ENCODE peak calls at places on chromosomes 12 and 14, in seven cellular contexts. Z, D, N, X, M, C and R are unnamed samples.

GRCh38 chr12:3333583-3333982 is 157.4 kb upstream of the PRMT8 start:
- DNase-seq in X (peak), M (peak), N (peak), C (peak), D (peak), Z (peak), R (no peak)

GRCh38 chr12:57821474-57822214 is 3.1 kb upstream of the AVIL start:
- DNase-seq in Z (no peak), X (no peak), C (no peak), N (no peak), M (no peak), D (no peak), R (no peak)

GRCh38 chr12:84508325-84508861 is 404.2 kb downstream of the SLC6A15 start:
- DNase-seq in N (peak), M (peak), D (peak), C (no peak), Z (peak), X (no peak), R (no peak)

GRCh38 chr12:89862511-89863331 is 154.1 kb upstream of the ATP2B1 start:
- DNase-seq in D (peak), C (no peak), X (no peak), M (no peak), Z (no peak), N (no peak), R (peak)

GRCh38 chr12:72274926-72275325 is 2.8 kb downstream of the TRHDE start:
- DNase-seq in M (no peak), X (no peak), D (no peak), Z (no peak), C (no peak), N (no peak), R (no peak)

GRCh38 chr14:70812124-70812818 is 3.0 kb upstream of the MAP3K9 start:
- DNase-seq in Z (no peak), M (no peak), C (no peak), N (peak), D (no peak), X (no peak), R (no peak)

GRCh38 chr14:49939884-49940510 is 47.1 kb downstream of the ARF6 start:
- DNase-seq in D (no peak), N (no peak), Z (no peak), C (no peak), X (no peak), M (no peak), R (no peak)

GRCh38 chr14:59631237-59631636 is 54.6 kb upstream of the CCDC175 start:
- DNase-seq in N (peak), D (no peak), Z (peak), M (no peak), C (no peak), X (no peak), R (no peak)

GRCh38 chr12:123882306-123882705 is 90.3 kb downstream of the CCDC92 start:
- DNase-seq in C (no peak), N (no peak), D (no peak), Z (no peak), X (no peak), M (no peak), R (no peak)

GRCh38 chr12:100554608-100555077 is 18.8 kb upstream of the GAS2L3 start:
- DNase-seq in D (peak), C (peak), M (peak), X (peak), Z (peak), N (peak), R (no peak)

GRCh38 chr12:107655281-107656065 is 30.1 kb upstream of the PWP1 start:
- DNase-seq in Z (no peak), X (no peak), D (no peak), N (no peak), C (no peak), M (no peak), R (no peak)

GRCh38 chr14:29757188-29757680 is 170.4 kb downstream of the PRKD1 start:
- DNase-seq in M (no peak), X (no peak), C (no peak), Z (no peak), N (no peak), D (no peak), R (no peak)

GRCh38 chr14:62162998-62163589 is 400.9 kb downstream of the SNAPC1 start:
- DNase-seq in C (no peak), X (peak), Z (peak), M (peak), D (no peak), N (peak), R (no peak)

GRCh38 chr14:91363776-91364523 is 53.7 kb downstream of the CCDC88C start:
- DNase-seq in D (no peak), Z (no peak), C (no peak), X (no peak), M (no peak), N (no peak), R (peak)

GRCh38 chr14:91366749-91367148 is 50.9 kb downstream of the CCDC88C start:
- DNase-seq in C (no peak), Z (no peak), X (no peak), N (no peak), D (no peak), M (no peak), R (no peak)

GRCh38 chr14:91365552-91365951 is 52.1 kb downstream of the CCDC88C start:
- DNase-seq in M (no peak), Z (no peak), N (no peak), C (no peak), X (no peak), D (no peak), R (no peak)

GRCh38 chr14:91367173-91368171 is 50.1 kb downstream of the CCDC88C start:
- DNase-seq in C (no peak), M (peak), Z (peak), N (peak), X (no peak), D (peak), R (peak)

GRCh38 chr14:91364524-91365270 is 52.9 kb downstream of the CCDC88C start:
- DNase-seq in M (no peak), Z (no peak), C (no peak), D (no peak), N (no peak), X (no peak), R (no peak)
- TF ChIP-seq CTCF in M (no peak), Z (no peak), C (no peak), D (no peak), N (no peak), X (no peak), R (no peak)

DNA sequence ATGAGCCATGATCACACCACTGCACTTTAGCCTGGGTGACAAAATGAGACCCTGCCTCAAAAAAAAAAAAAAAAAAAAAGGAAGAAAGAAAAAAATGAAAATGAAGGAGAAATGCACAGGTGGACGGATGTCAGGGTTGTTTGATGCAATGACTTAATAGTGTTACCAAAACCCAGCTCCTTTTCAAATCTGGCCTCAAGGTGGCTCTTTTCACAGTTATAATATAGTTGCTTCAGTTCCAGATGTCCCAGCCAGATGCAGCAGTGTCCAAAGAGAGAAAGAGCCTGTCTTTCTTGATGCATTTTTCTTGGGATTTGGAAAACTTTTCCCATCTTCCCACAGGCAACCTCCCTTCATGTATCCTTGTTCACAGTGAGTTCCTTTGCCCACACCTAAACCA is 36.5 kb downstream of the KCNMB4 start:
- DNase-seq in Z (no peak), X (no peak), D (no peak), N (no peak), C (no peak), M (no peak), R (no peak)
- TF ChIP-seq CTCF in Z (no peak), X (no peak), D (no peak), N (no peak), C (no peak), M (no peak), R (peak)

DNA sequence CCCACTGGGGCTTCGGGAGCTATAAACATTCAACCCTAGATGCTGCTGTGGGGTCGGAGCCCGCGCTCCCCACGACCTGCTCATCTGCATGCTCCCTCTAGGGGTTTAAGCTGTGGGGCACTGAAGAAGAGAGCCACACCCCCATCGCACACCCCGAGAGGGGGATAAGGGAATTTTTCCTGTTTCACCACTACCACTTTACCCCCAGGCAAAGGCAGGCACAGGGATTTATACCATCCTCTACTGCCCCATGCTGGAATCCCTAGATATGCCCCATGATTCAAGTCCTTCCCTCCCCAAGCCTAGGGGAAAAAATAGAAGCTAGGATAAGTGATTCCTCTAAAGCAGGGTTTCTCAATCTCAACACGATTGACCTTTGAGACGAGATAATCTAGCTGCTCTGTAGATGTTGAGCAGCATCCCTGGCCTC is 59.9 kb upstream of the CCDC60 start:
- DNase-seq in Z (no peak), D (no peak), M (no peak), X (no peak), C (no peak), N (no peak), R (no peak)
- TF ChIP-seq CTCF in Z (no peak), D (peak), M (no peak), X (no peak), C (no peak), N (no peak), R (no peak)

GRCh38 chr12:12813120-12814101 is at the start of gene DDX47:
- DNase-seq in X (peak), C (peak), M (peak), N (peak), Z (peak), D (peak), R (peak)

GRCh38 chr12:12810507-12811143 is 2.5 kb upstream of the DDX47 start:
- DNase-seq in X (no peak), N (no peak), Z (no peak), D (no peak), M (no peak), C (peak), R (no peak)

GRCh38 chr12:12811343-12811742 is 1.8 kb upstream of the DDX47 start:
- DNase-seq in X (no peak), M (no peak), C (no peak), Z (no peak), D (no peak), N (no peak), R (no peak)

GRCh38 chr12:12812605-12813119 is 484 bp upstream of the DDX47 start:
- DNase-seq in C (no peak), D (no peak), N (no peak), X (no peak), M (no peak), Z (peak), R (no peak)

GRCh38 chr12:12812163-12812562 is 983 bp upstream of the DDX47 start:
- DNase-seq in Z (peak), N (peak), M (peak), X (no peak), D (no peak), C (no peak), R (no peak)
- TF ChIP-seq CTCF in Z (peak), N (no peak), M (peak), X (no peak), D (no peak), C (no peak), R (no peak)

GRCh38 chr14:93975791-93976476 is 436 bp downstream of the ASB2 start:
- DNase-seq in Z (no peak), D (no peak), C (no peak), N (no peak), M (no peak), X (no peak), R (peak)

GRCh38 chr14:93978735-93979134 is 2.4 kb upstream of the ASB2 start:
- DNase-seq in N (no peak), Z (no peak), M (no peak), D (no peak), X (no peak), C (no peak), R (no peak)

GRCh38 chr14:93977790-93978581 is 1.6 kb upstream of the ASB2 start:
- DNase-seq in Z (no peak), N (no peak), C (no peak), D (no peak), X (no peak), M (no peak), R (peak)

GRCh38 chr14:93976477-93977057 is at the start of gene ASB2:
- DNase-seq in Z (no peak), M (no peak), N (no peak), D (peak), C (no peak), X (no peak), R (no peak)

DNA sequence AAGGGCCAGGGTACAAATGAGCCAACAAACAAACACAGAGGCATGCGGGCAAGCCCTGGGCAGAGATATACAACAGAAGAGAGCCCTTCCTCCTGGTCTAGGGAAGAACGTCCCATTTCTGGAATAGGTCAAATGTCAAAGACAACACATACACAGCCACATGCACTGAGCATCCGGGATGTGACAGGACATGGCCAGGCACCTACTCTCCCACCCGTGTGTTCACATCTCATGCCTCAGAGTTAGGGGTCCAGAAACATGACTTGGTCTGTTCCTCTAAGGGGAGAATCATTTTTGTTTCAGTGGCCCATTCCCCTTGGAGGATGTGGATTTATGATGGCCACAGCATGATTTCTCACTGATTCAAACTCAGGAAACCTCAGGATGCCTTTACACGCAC is 801 bp upstream of the ASB2 start:
- DNase-seq in D (no peak), Z (no peak), N (no peak), C (no peak), X (no peak), M (no peak), R (no peak)
- TF ChIP-seq CTCF in D (no peak), Z (no peak), N (no peak), C (no peak), X (no peak), M (no peak), R (no peak)

GRCh38 chr14:88078525-88078924 is 73.6 kb downstream of the GPR65 start:
- DNase-seq in N (no peak), D (no peak), C (no peak), M (no peak), Z (no peak), X (no peak), R (no peak)
- TF ChIP-seq CTCF in N (no peak), D (no peak), C (no peak), M (no peak), Z (no peak), X (no peak), R (peak)

GRCh38 chr14:57547131-57547530 is 53.5 kb upstream of the CCDC198 start:
- DNase-seq in D (no peak), M (no peak), Z (no peak), C (no peak), N (no peak), X (no peak), R (no peak)

GRCh38 chr14:57549165-57549564 is 55.5 kb upstream of the CCDC198 start:
- DNase-seq in D (no peak), M (no peak), C (no peak), Z (no peak), N (no peak), X (no peak), R (no peak)

GRCh38 chr14:57549765-57550420 is 56.2 kb upstream of the CCDC198 start:
- DNase-seq in M (no peak), C (no peak), N (no peak), X (no peak), Z (no peak), D (no peak), R (no peak)
- TF ChIP-seq CTCF in M (no peak), C (no peak), N (no peak), X (no peak), Z (no peak), D (no peak), R (no peak)

DNA sequence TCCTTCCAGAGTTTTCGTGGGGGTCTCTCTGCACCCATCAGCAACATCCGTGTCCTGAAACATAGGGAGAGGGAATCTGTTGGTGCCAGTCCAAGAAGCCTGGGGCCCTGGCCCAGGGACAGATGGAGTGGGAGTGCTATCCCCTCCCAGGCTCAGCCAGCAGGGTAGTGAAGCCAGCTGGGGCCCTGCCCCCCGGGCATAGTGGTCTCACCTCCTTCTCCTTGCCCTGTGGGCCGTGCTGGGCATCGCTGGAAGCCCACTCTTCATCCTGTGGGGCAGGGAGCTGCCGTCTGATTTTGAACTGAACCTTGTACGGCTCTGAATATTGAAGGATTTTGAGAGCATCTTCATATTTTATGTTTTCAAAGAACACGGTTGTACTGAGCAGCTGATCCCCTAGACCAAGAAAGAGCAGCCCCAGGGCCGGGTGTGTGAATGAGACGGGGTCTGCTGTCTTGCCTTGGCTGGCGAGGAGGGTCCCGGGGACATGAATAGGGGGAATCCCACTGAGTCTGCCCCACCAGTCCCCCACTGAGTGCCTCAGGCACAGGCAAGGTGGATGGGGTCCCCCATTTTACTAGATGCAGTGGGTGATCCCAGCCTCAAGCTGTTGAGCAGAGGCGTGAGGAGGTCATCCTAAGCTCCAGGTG is 23.3 kb downstream of the AHNAK2 start:
- DNase-seq in M (no peak), N (no peak), X (no peak), D (no peak), C (no peak), Z (no peak), R (no peak)
- TF ChIP-seq CTCF in M (no peak), N (no peak), X (no peak), D (no peak), C (no peak), Z (no peak), R (no peak)